ENCODE peak calls at places on chromosomes 3 and 15, in four cellular contexts. B is IMR-90, Y is H1, R is HCT116. E is an unnamed sample.

GRCh38 chr3:28317438-28318022 is 31.0 kb upstream of the ZCWPW2 start:
- DNase-seq in R (peak), B (peak), Y (no peak), E (no peak)

GRCh38 chr15:55816017-55816416 is 73.1 kb upstream of the PRTG start:
- DNase-seq in R (no peak), B (peak), Y (no peak), E (no peak)

GRCh38 chr3:90091557-90091956 is 984.1 kb downstream of the EPHA3 start:
- DNase-seq in Y (no peak), R (no peak), B (peak), E (no peak)

GRCh38 chr15:85168642-85169173 is 187.1 kb downstream of the PDE8A start:
- DNase-seq in Y (peak), R (peak), B (peak), E (no peak)

GRCh38 chr15:95470997-95471692 is 859.4 kb upstream of the NR2F2 start:
- DNase-seq in R (no peak), Y (no peak), B (peak), E (no peak)

GRCh38 chr3:184687363-184688049 is 24.4 kb downstream of the MAGEF1 start:
- DNase-seq in B (no peak), Y (no peak), R (no peak), E (no peak)

GRCh38 chr3:23928525-23928924 is 11.6 kb downstream of the RPL15 start:
- DNase-seq in Y (no peak), B (no peak), R (no peak), E (no peak)

GRCh38 chr3:140360332-140360731 is 317.5 kb upstream of the TRIM42 start:
- DNase-seq in Y (no peak), B (no peak), R (no peak), E (no peak)

GRCh38 chr3:173217127-173217526 is 76.1 kb upstream of the SPATA16 start:
- DNase-seq in Y (no peak), B (peak), R (no peak), E (no peak)

GRCh38 chr3:57889807-57890206 is 118.4 kb upstream of the FLNB start:
- DNase-seq in Y (no peak), B (peak), R (no peak), E (no peak)

GRCh38 chr3:9310043-9310442 is 52.8 kb upstream of the THUMPD3 start:
- DNase-seq in R (no peak), B (no peak), Y (no peak), E (no peak)

GRCh38 chr3:146131616-146132410 is 29.2 kb downstream of the PLOD2 start:
- DNase-seq in Y (no peak), R (no peak), B (peak), E (no peak)

GRCh38 chr15:58840048-58840447 is 68.9 kb downstream of the MINDY2 start:
- DNase-seq in Y (no peak), B (no peak), R (no peak), E (no peak)

GRCh38 chr15:24756101-24756500 is 80.5 kb downstream of the NPAP1 start:
- DNase-seq in B (no peak), R (no peak), Y (no peak), E (no peak)
- TF ChIP-seq CEBPB in B (no peak), R (no peak), Y (no peak), E (no peak)

DNA sequence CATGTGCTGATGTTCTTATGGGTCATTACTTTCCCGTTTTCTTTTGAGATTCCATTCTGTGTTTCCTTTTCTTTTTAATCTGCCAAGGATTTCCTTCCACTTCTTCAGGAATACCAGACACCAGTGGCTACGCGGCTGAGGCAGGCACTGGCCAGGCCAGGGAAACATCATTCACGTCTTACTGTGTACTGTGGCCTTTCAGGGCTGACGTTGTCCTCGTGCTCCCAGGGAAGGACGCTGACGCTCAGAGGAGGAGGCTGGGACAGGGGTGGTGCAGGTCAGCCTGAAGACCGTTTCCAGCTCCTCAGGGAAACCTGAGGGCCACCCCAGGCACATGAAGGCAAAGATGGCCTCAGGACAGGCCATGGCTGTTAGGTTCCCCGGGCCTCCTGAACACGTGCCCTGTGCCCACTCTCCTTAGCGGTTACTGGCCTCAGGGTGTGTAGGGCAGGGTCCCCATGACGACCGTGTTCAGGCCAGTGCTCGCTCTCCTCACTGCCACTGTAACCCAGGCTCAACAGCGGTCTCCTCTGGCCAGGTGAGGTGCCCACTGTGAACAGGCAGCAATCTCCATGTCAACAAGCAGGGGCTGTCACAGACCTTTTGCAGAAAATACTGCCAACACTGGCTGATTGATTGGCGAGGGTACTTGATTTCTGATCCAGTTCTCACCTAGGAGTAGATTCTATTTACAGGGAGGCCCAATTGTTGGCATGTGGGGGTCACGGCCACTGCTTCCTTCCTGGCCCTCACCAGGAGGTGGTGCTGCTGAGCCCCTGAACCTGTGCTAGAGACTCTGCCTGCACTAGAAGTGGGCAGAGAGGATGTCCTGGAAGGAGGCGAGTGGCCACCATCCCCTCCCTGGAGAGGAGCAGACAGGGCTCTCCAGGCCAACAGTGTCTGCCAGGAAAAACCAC is 169.5 kb downstream of the ATP10A start:
- DNase-seq in Y (no peak), B (peak), R (no peak), E (no peak)
- TF ChIP-seq CEBPB in Y (no peak), B (no peak), R (no peak), E (no peak)

GRCh38 chr15:40472171-40472727 is 1.5 kb downstream of the CHST14 start:
- DNase-seq in R (no peak), B (no peak), Y (no peak), E (no peak)

GRCh38 chr15:40479024-40479423 is 8.2 kb downstream of the CHST14 start:
- DNase-seq in Y (no peak), R (no peak), B (no peak), E (no peak)

GRCh38 chr15:40481671-40482070 is 10.9 kb downstream of the CHST14 start:
- DNase-seq in R (no peak), Y (no peak), B (no peak), E (no peak)

GRCh38 chr15:40474581-40474980 is 3.8 kb downstream of the CHST14 start:
- DNase-seq in B (no peak), R (no peak), Y (no peak), E (no peak)

GRCh38 chr15:40477703-40478269 is 7.0 kb downstream of the CHST14 start:
- DNase-seq in R (no peak), B (no peak), Y (no peak), E (no peak)
- TF ChIP-seq CEBPB in R (no peak), B (no peak), Y (no peak), E (no peak)

GRCh38 chr15:80838012-80838411 is 58.8 kb downstream of the CEMIP start:
- DNase-seq in B (no peak), R (no peak), Y (no peak), E (no peak)

GRCh38 chr15:80836223-80836622 is 57.1 kb downstream of the CEMIP start:
- DNase-seq in B (no peak), Y (no peak), R (no peak), E (no peak)

GRCh38 chr15:80838666-80839065 is 59.5 kb downstream of the CEMIP start:
- DNase-seq in B (no peak), Y (no peak), R (no peak), E (no peak)

GRCh38 chr15:80835338-80835737 is 56.2 kb downstream of the CEMIP start:
- DNase-seq in R (no peak), B (no peak), Y (no peak), E (no peak)

GRCh38 chr15:80836991-80837390 is 57.8 kb downstream of the CEMIP start:
- DNase-seq in R (no peak), B (no peak), Y (no peak), E (no peak)
- TF ChIP-seq CEBPB in R (no peak), B (no peak), Y (no peak), E (no peak)

GRCh38 chr3:38575279-38575843 is 74.1 kb downstream of the SCN5A start:
- DNase-seq in B (no peak), Y (no peak), R (no peak), E (no peak)
- TF ChIP-seq CEBPB in B (peak), Y (peak), R (no peak), E (no peak)

GRCh38 chr3:152259480-152259879 is 9.2 kb upstream of the MBNL1 start:
- DNase-seq in R (no peak), Y (no peak), B (no peak), E (no peak)

GRCh38 chr3:152260026-152260425 is 8.7 kb upstream of the MBNL1 start:
- DNase-seq in Y (no peak), B (peak), R (no peak), E (no peak)

GRCh38 chr3:152257246-152258074 is 11.3 kb upstream of the MBNL1 start:
- DNase-seq in Y (no peak), B (peak), R (no peak), E (peak)

GRCh38 chr3:152256829-152257228 is 11.9 kb upstream of the MBNL1 start:
- DNase-seq in R (no peak), Y (no peak), B (no peak), E (no peak)

DNA sequence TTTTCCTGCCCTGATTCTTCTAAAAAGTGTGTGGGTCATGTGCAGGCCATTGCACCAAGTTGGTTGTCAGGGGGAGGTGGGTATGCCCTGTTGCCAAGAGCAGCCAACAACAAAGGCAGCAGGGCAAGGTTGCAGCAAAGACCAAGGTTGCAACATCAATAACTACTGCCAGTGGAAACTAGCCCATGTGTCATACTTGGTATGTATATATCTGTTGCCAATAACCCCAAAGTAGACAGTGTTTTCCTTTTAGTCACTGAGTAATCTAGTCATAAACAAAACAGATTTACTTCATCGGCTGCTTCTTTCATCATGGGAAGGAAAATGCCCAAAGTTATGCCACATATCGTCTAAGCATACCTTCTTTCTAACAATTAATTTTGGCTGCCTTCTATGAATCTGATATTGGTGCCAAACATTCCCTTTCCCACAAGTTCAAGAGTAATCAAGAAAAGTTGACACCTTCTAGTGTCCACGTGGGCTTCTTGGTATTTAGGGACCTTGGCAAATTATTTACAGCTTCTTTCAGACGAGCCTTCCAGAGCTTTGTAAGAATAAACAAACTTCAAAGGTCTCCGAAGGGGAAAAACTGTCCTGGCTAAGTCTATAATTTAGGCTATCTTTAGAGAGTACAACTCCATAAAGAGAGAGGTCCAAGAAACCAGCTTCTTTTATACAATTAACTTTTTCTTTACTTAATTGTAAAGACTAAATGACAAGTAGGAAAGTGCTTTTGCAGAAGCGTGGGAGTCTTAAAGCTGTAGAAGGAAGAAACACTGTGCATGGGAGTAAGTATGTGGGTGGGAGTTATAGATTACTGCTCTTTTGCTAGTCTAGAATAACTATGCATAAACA is 10.1 kb upstream of the MBNL1 start:
- DNase-seq in Y (no peak), R (peak), B (peak), E (no peak)
- TF ChIP-seq CEBPB in Y (no peak), R (peak), B (peak), E (no peak)

DNA sequence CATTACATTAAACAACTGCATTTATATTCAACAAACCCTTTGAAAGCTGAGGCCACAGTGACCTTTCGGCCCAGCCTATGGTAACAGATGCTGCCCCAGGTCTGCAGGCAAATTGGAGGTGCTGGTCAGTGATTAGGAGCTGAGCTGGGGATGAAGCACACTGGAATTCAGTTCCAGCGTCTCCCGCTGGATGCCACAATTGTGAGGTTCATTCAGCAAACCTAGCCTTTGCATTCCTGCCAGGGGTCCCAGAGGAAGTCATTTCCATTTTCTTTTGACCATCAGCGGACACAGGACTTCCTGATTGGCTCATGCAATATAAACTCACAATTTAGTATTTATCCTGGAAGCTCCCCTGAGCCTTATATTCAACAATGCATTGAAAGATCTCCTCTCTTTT is 89.5 kb downstream of the IL20RB start:
- DNase-seq in Y (no peak), R (no peak), B (no peak), E (no peak)
- TF ChIP-seq CEBPB in Y (no peak), R (no peak), B (no peak), E (no peak)

GRCh38 chr15:101637549-101638318 is 14.4 kb downstream of the TM2D3 start:
- DNase-seq in R (no peak), Y (no peak), B (peak), E (no peak)
- TF ChIP-seq CEBPB in R (no peak), Y (peak), B (peak), E (no peak)

E was measured in GM12878.